ENCODE peak calls at places on chromosomes 3 and 15, in nine cellular contexts. One of them, this sample, is unnamed.

GRCh38 chr3:117045143-117045542 is 335.6 kb downstream of the TUSC7 start:
- DNase-seq in fibroblast of mammary gland: no peak
- DNase-seq in colonic mucosa: peak; percentile 20
- DNase-seq in GM12865: no peak
- DNase-seq in RWPE1: no peak
- DNase-seq in GM12864: no peak
- DNase-seq in GM20000: no peak
- DNase-seq in AG10803: no peak
- DNase-seq in astrocyte of the spinal cord: no peak
- DNase-seq in this sample: peak; percentile 33

GRCh38 chr3:154060606-154061380 is 60.4 kb upstream of the ARHGEF26 start:
- DNase-seq in fibroblast of mammary gland: peak; percentile 50
- DNase-seq in colonic mucosa: no peak
- DNase-seq in GM12865: no peak
- DNase-seq in RWPE1: peak; percentile 11
- DNase-seq in GM12864: no peak
- DNase-seq in GM20000: no peak
- DNase-seq in AG10803: peak; percentile 83
- DNase-seq in astrocyte of the spinal cord: peak; percentile 79
- DNase-seq in this sample: no peak

GRCh38 chr3:189053327-189053726 is 118.4 kb upstream of the TPRG1 start:
- DNase-seq in fibroblast of mammary gland: no peak
- DNase-seq in colonic mucosa: no peak
- DNase-seq in GM12865: no peak
- DNase-seq in RWPE1: no peak
- DNase-seq in GM12864: no peak
- DNase-seq in GM20000: no peak
- DNase-seq in AG10803: no peak
- DNase-seq in astrocyte of the spinal cord: no peak
- DNase-seq in this sample: no peak

GRCh38 chr3:114756506-114757279 is 390.4 kb downstream of the ZBTB20 start:
- DNase-seq in fibroblast of mammary gland: peak; percentile 86
- DNase-seq in colonic mucosa: no peak
- DNase-seq in GM12865: peak; percentile 41
- DNase-seq in RWPE1: no peak
- DNase-seq in GM12864: peak; percentile 24
- DNase-seq in GM20000: peak; percentile 9
- DNase-seq in AG10803: peak; percentile 86
- DNase-seq in astrocyte of the spinal cord: peak; percentile 22
- DNase-seq in this sample: no peak

GRCh38 chr3:80331768-80332167 is 564.0 kb upstream of the ROBO1 start:
- DNase-seq in fibroblast of mammary gland: no peak
- DNase-seq in colonic mucosa: no peak
- DNase-seq in GM12865: no peak
- DNase-seq in RWPE1: no peak
- DNase-seq in GM12864: no peak
- DNase-seq in GM20000: no peak
- DNase-seq in AG10803: no peak
- DNase-seq in astrocyte of the spinal cord: no peak
- DNase-seq in this sample: no peak

GRCh38 chr3:52195823-52196331 is 2.1 kb upstream of the ALAS1 start:
- DNase-seq in fibroblast of mammary gland: peak; percentile 85
- DNase-seq in colonic mucosa: peak; percentile 26
- DNase-seq in GM12865: no peak
- DNase-seq in RWPE1: no peak
- DNase-seq in GM12864: no peak
- DNase-seq in GM20000: no peak
- DNase-seq in AG10803: peak; percentile 84
- DNase-seq in astrocyte of the spinal cord: no peak
- DNase-seq in this sample: peak; percentile 41

GRCh38 chr15:63510548-63510940 is 6.2 kb downstream of the USP3 start:
- DNase-seq in fibroblast of mammary gland: no peak
- DNase-seq in colonic mucosa: no peak
- DNase-seq in GM12865: no peak
- DNase-seq in RWPE1: no peak
- DNase-seq in GM12864: no peak
- DNase-seq in GM20000: no peak
- DNase-seq in AG10803: no peak
- DNase-seq in astrocyte of the spinal cord: no peak
- DNase-seq in this sample: no peak

GRCh38 chr15:89448825-89449224 is 47.6 kb downstream of the RHCG start:
- DNase-seq in fibroblast of mammary gland: no peak
- DNase-seq in colonic mucosa: no peak
- DNase-seq in GM12865: no peak
- DNase-seq in RWPE1: no peak
- DNase-seq in GM12864: no peak
- DNase-seq in GM20000: no peak
- DNase-seq in AG10803: no peak
- DNase-seq in astrocyte of the spinal cord: no peak
- DNase-seq in this sample: no peak

GRCh38 chr3:156176048-156176447 is 55.7 kb downstream of the KCNAB1 start:
- DNase-seq in fibroblast of mammary gland: no peak
- DNase-seq in colonic mucosa: no peak
- DNase-seq in GM12865: no peak
- DNase-seq in RWPE1: no peak
- DNase-seq in GM12864: no peak
- DNase-seq in GM20000: no peak
- DNase-seq in AG10803: no peak
- DNase-seq in astrocyte of the spinal cord: no peak
- DNase-seq in this sample: no peak

GRCh38 chr3:156172536-156172935 is 52.2 kb downstream of the KCNAB1 start:
- DNase-seq in fibroblast of mammary gland: no peak
- DNase-seq in colonic mucosa: no peak
- DNase-seq in GM12865: peak; percentile 14
- DNase-seq in RWPE1: no peak
- DNase-seq in GM12864: no peak
- DNase-seq in GM20000: no peak
- DNase-seq in AG10803: no peak
- DNase-seq in astrocyte of the spinal cord: no peak
- DNase-seq in this sample: no peak

GRCh38 chr3:156176629-156177210 is 56.3 kb downstream of the KCNAB1 start:
- DNase-seq in fibroblast of mammary gland: no peak
- DNase-seq in colonic mucosa: no peak
- DNase-seq in GM12865: no peak
- DNase-seq in RWPE1: no peak
- DNase-seq in GM12864: no peak
- DNase-seq in GM20000: no peak
- DNase-seq in AG10803: no peak
- DNase-seq in astrocyte of the spinal cord: no peak
- DNase-seq in this sample: no peak

GRCh38 chr3:156175570-156175969 is 55.2 kb downstream of the KCNAB1 start:
- DNase-seq in fibroblast of mammary gland: peak; percentile 81
- DNase-seq in colonic mucosa: no peak
- DNase-seq in GM12865: no peak
- DNase-seq in RWPE1: no peak
- DNase-seq in GM12864: no peak
- DNase-seq in GM20000: no peak
- DNase-seq in AG10803: peak; percentile 20
- DNase-seq in astrocyte of the spinal cord: peak; percentile 75
- DNase-seq in this sample: no peak

GRCh38 chr3:156174229-156174847 is 54.0 kb downstream of the KCNAB1 start:
- DNase-seq in fibroblast of mammary gland: peak; percentile 71
- DNase-seq in colonic mucosa: no peak
- DNase-seq in GM12865: peak; percentile 14
- DNase-seq in RWPE1: no peak
- DNase-seq in GM12864: no peak
- DNase-seq in GM20000: no peak
- DNase-seq in AG10803: peak; percentile 70
- DNase-seq in astrocyte of the spinal cord: peak; percentile 69
- DNase-seq in this sample: no peak
- TF ChIP-seq CTCF in fibroblast of mammary gland: peak; percentile 58
- TF ChIP-seq CTCF in colonic mucosa: no peak
- TF ChIP-seq CTCF in GM12865: peak; percentile 1
- TF ChIP-seq CTCF in RWPE1: no peak
- TF ChIP-seq CTCF in GM12864: peak; percentile 10
- TF ChIP-seq CTCF in GM20000: no peak
- TF ChIP-seq CTCF in AG10803: peak; percentile 69
- TF ChIP-seq CTCF in astrocyte of the spinal cord: peak; percentile 58
- TF ChIP-seq CTCF in this sample: peak; percentile 9

DNA sequence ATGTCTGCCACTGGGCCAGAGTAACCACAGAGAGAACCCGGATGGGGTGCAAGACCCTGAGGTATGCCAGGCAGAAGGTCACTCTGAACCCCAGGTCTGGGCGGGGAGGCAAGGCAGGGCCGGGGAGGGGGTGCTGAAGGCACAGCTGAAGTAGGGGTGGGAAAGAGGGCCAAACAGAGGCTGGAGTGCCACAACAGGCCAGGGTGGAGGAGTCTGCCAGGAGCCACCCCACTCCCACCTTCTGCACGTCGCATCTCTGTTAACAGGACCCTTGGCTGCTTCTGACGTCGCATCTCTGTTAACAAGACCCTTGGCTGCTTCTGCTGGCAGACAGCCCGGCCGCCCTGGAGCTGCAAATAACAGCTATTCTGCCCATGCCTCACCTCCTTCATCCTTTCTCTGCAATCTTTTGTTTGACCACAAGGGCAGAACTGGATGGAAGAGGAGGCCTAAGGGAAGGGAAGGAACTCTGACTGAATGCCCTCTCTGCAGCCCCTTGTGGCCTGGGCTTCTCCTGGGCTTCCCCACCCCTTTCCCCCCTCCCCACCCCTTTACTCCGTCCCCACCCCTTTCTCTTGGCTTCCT is 20.6 kb upstream of the FBLN2 start:
- DNase-seq in fibroblast of mammary gland: peak; percentile 44
- DNase-seq in colonic mucosa: no peak
- DNase-seq in GM12865: no peak
- DNase-seq in RWPE1: no peak
- DNase-seq in GM12864: no peak
- DNase-seq in GM20000: no peak
- DNase-seq in AG10803: no peak
- DNase-seq in astrocyte of the spinal cord: no peak
- DNase-seq in this sample: no peak
- TF ChIP-seq CTCF in fibroblast of mammary gland: peak; percentile 43
- TF ChIP-seq CTCF in colonic mucosa: no peak
- TF ChIP-seq CTCF in GM12865: peak; percentile 19
- TF ChIP-seq CTCF in RWPE1: no peak
- TF ChIP-seq CTCF in GM12864: peak; percentile 7
- TF ChIP-seq CTCF in GM20000: no peak
- TF ChIP-seq CTCF in AG10803: peak; percentile 48
- TF ChIP-seq CTCF in astrocyte of the spinal cord: peak; percentile 42
- TF ChIP-seq CTCF in this sample: peak; percentile 40

GRCh38 chr3:152076148-152076547 is 192.6 kb upstream of the MBNL1 start:
- DNase-seq in fibroblast of mammary gland: peak; percentile 50
- DNase-seq in colonic mucosa: no peak
- DNase-seq in GM12865: no peak
- DNase-seq in RWPE1: no peak
- DNase-seq in GM12864: no peak
- DNase-seq in GM20000: no peak
- DNase-seq in AG10803: no peak
- DNase-seq in astrocyte of the spinal cord: peak; percentile 32
- DNase-seq in this sample: no peak

GRCh38 chr3:152071315-152071714 is 197.4 kb upstream of the MBNL1 start:
- DNase-seq in fibroblast of mammary gland: no peak
- DNase-seq in colonic mucosa: no peak
- DNase-seq in GM12865: no peak
- DNase-seq in RWPE1: no peak
- DNase-seq in GM12864: no peak
- DNase-seq in GM20000: no peak
- DNase-seq in AG10803: no peak
- DNase-seq in astrocyte of the spinal cord: no peak
- DNase-seq in this sample: no peak

GRCh38 chr3:152073267-152073666 is 195.5 kb upstream of the MBNL1 start:
- DNase-seq in fibroblast of mammary gland: peak; percentile 69
- DNase-seq in colonic mucosa: no peak
- DNase-seq in GM12865: no peak
- DNase-seq in RWPE1: no peak
- DNase-seq in GM12864: no peak
- DNase-seq in GM20000: no peak
- DNase-seq in AG10803: peak; percentile 69
- DNase-seq in astrocyte of the spinal cord: peak; percentile 31
- DNase-seq in this sample: no peak

GRCh38 chr3:152069871-152070270 is 196.4 kb downstream of the SUCNR1 start:
- DNase-seq in fibroblast of mammary gland: peak; percentile 17
- DNase-seq in colonic mucosa: no peak
- DNase-seq in GM12865: no peak
- DNase-seq in RWPE1: no peak
- DNase-seq in GM12864: no peak
- DNase-seq in GM20000: no peak
- DNase-seq in AG10803: no peak
- DNase-seq in astrocyte of the spinal cord: no peak
- DNase-seq in this sample: no peak

DNA sequence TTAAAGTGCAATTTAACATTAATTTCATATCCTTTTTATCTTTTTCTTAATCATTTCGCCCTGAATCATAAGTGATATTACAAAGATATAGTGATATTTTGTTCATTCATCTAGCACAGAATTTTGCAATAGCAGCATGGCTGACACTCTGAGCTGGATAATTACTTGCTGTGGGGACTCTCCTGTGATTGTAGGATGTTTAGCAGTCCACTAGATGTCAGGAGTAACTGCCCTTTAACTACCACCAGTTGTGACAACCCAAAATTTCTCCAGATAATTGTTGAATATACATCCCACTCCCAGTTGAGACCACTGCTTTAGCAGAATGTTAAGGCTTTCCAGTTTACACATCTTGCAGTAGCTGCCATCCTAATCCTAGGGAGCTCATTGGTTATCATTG is 196.8 kb upstream of the MBNL1 start:
- DNase-seq in fibroblast of mammary gland: peak; percentile 73
- DNase-seq in colonic mucosa: no peak
- DNase-seq in GM12865: peak; percentile 57
- DNase-seq in RWPE1: peak; percentile 45
- DNase-seq in GM12864: peak; percentile 13
- DNase-seq in GM20000: peak; percentile 20
- DNase-seq in AG10803: peak; percentile 68
- DNase-seq in astrocyte of the spinal cord: peak; percentile 59
- DNase-seq in this sample: peak; percentile 11
- TF ChIP-seq CTCF in fibroblast of mammary gland: peak; percentile 65
- TF ChIP-seq CTCF in colonic mucosa: peak; percentile 33
- TF ChIP-seq CTCF in GM12865: peak; percentile 39
- TF ChIP-seq CTCF in RWPE1: peak; percentile 35
- TF ChIP-seq CTCF in GM12864: peak; percentile 50
- TF ChIP-seq CTCF in GM20000: peak; percentile 28
- TF ChIP-seq CTCF in AG10803: peak; percentile 69
- TF ChIP-seq CTCF in astrocyte of the spinal cord: peak; percentile 57
- TF ChIP-seq CTCF in this sample: peak; percentile 29

GRCh38 chr3:61908344-61908743 is 347.0 kb downstream of the PTPRG start:
- DNase-seq in fibroblast of mammary gland: peak; percentile 83
- DNase-seq in colonic mucosa: no peak
- DNase-seq in GM12865: no peak
- DNase-seq in RWPE1: no peak
- DNase-seq in GM12864: no peak
- DNase-seq in GM20000: no peak
- DNase-seq in AG10803: peak; percentile 54
- DNase-seq in astrocyte of the spinal cord: no peak
- DNase-seq in this sample: no peak

GRCh38 chr3:61912158-61912557 is 350.8 kb downstream of the PTPRG start:
- DNase-seq in fibroblast of mammary gland: no peak
- DNase-seq in colonic mucosa: no peak
- DNase-seq in GM12865: peak; percentile 7
- DNase-seq in RWPE1: no peak
- DNase-seq in GM12864: no peak
- DNase-seq in GM20000: no peak
- DNase-seq in AG10803: no peak
- DNase-seq in astrocyte of the spinal cord: no peak
- DNase-seq in this sample: no peak

GRCh38 chr3:61907210-61907609 is 345.8 kb downstream of the PTPRG start:
- DNase-seq in fibroblast of mammary gland: no peak
- DNase-seq in colonic mucosa: no peak
- DNase-seq in GM12865: no peak
- DNase-seq in RWPE1: no peak
- DNase-seq in GM12864: no peak
- DNase-seq in GM20000: no peak
- DNase-seq in AG10803: no peak
- DNase-seq in astrocyte of the spinal cord: no peak
- DNase-seq in this sample: no peak

GRCh38 chr3:61913657-61914056 is 352.3 kb downstream of the PTPRG start:
- DNase-seq in fibroblast of mammary gland: no peak
- DNase-seq in colonic mucosa: no peak
- DNase-seq in GM12865: no peak
- DNase-seq in RWPE1: no peak
- DNase-seq in GM12864: no peak
- DNase-seq in GM20000: no peak
- DNase-seq in AG10803: no peak
- DNase-seq in astrocyte of the spinal cord: no peak
- DNase-seq in this sample: no peak

DNA sequence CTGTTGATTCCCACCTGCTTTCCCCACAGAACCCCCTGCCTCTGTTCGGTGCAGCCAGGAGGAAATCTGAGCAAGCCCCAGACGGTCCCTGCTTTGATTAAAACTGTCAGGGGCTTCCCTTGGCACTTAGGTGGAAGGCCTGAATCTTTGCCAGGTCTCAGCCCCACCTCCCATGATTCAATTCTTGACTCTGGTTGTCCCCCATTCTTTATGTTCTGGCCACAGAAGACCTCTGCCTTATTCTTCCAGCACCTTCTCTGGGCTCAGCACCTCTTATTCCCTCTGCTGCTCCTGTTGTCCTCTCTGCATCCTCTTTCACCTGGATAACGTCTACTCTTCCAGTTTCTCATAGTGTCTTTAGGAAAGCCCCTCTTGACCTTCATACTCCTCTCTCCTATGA is 349.4 kb downstream of the PTPRG start:
- DNase-seq in fibroblast of mammary gland: no peak
- DNase-seq in colonic mucosa: no peak
- DNase-seq in GM12865: no peak
- DNase-seq in RWPE1: no peak
- DNase-seq in GM12864: no peak
- DNase-seq in GM20000: no peak
- DNase-seq in AG10803: no peak
- DNase-seq in astrocyte of the spinal cord: no peak
- DNase-seq in this sample: no peak
- TF ChIP-seq CTCF in fibroblast of mammary gland: no peak
- TF ChIP-seq CTCF in colonic mucosa: no peak
- TF ChIP-seq CTCF in GM12865: no peak
- TF ChIP-seq CTCF in RWPE1: no peak
- TF ChIP-seq CTCF in GM12864: no peak
- TF ChIP-seq CTCF in GM20000: no peak
- TF ChIP-seq CTCF in AG10803: no peak
- TF ChIP-seq CTCF in astrocyte of the spinal cord: no peak
- TF ChIP-seq CTCF in this sample: no peak

This sample was measured in Calu3.